ENCODE peak calls at places on chromosomes 4 and X, in ten cellular contexts. M is suprapubic skin, G is astrocyte of the spinal cord, I is choroid plexus epithelial cell, K is tibial artery, Q is transverse colon, D is uterus, L is heart left ventricle, A is breast epithelium, J is lung. R is an unnamed sample.
A peak's percentile ranks its signal among the peaks of the same experiment; 100 is the strongest.

GRCh38 chr4:47239649-47240048 is 208.3 kb downstream of the GABRB1 start:
- DNase-seq in D (no peak), M (no peak), J (no peak), I (no peak), K (no peak), Q (no peak), A (no peak), G (no peak), L (no peak), R (no peak)

GRCh38 chr4:6348408-6348807 is 78.8 kb downstream of the WFS1 start:
- DNase-seq in K (no peak), M (no peak), G (no peak), J (no peak), A (no peak), I (no peak), L (no peak), Q (no peak), D (no peak), R (no peak)

GRCh38 chrX:97672138-97672537 is 788.4 kb downstream of the RPA4 start:
- DNase-seq in L (no peak), K (no peak), D (no peak), M (no peak), J (no peak), Q (peak; percentile 65), A (no peak), I (no peak), G (no peak), R (no peak)

GRCh38 chr4:8305851-8306361 is 36.4 kb downstream of the HTRA3 start:
- DNase-seq in D (peak; percentile 68), A (peak; percentile 51), Q (peak; percentile 8), L (peak; percentile 62), J (no peak), I (peak; percentile 37), K (peak; percentile 62), M (peak; percentile 71), G (no peak), R (no peak)

GRCh38 chr4:15765910-15766703 is 12.0 kb upstream of the CD38 start:
- DNase-seq in G (no peak), Q (peak; percentile 28), M (no peak), L (no peak), I (peak; percentile 22), A (no peak), J (no peak), D (no peak), K (no peak), R (no peak)

GRCh38 chr4:4521069-4521468 is 20.8 kb downstream of the STX18 start:
- DNase-seq in Q (no peak), I (peak; percentile 55), L (no peak), D (no peak), M (no peak), K (no peak), J (no peak), A (no peak), G (peak; percentile 40), R (peak; percentile 11)

GRCh38 chrX:15600071-15600470 is 689 bp downstream of the ACE2 start:
- DNase-seq in J (no peak), M (no peak), I (no peak), L (no peak), A (no peak), D (no peak), K (no peak), Q (no peak), G (no peak), R (no peak)

GRCh38 chrX:39946822-39947221 is 150.9 kb downstream of the BCOR start:
- DNase-seq in G (peak; percentile 79), M (no peak), J (no peak), K (no peak), A (no peak), I (peak; percentile 59), D (no peak), Q (no peak), L (no peak), R (peak; percentile 16)

GRCh38 chr4:110533590-110533910 is 57.6 kb downstream of the ENPEP start:
- DNase-seq in A (no peak), K (no peak), M (no peak), G (no peak), I (peak; percentile 75), Q (no peak), J (no peak), D (no peak), L (no peak), R (no peak)

GRCh38 chr4:44916406-44916805 is 190.1 kb upstream of the GNPDA2 start:
- DNase-seq in Q (no peak), A (no peak), M (no peak), L (no peak), D (no peak), G (peak; percentile 10), J (no peak), I (peak; percentile 26), K (no peak), R (peak; percentile 15)

GRCh38 chr4:111854494-111855087 is 290.7 kb upstream of the FAM241A start:
- DNase-seq in K (no peak), Q (peak; percentile 11), M (no peak), I (peak; percentile 64), J (no peak), L (no peak), D (no peak), A (no peak), G (peak; percentile 44), R (peak; percentile 53)

GRCh38 chr4:99084595-99084994 is 4.0 kb downstream of the ADH5 start:
- DNase-seq in I (no peak), A (no peak), D (no peak), M (no peak), K (no peak), L (no peak), Q (no peak), J (no peak), G (no peak), R (no peak)

GRCh38 chr4:99087887-99088484 is 602 bp downstream of the ADH5 start:
- DNase-seq in J (peak; percentile 68), Q (peak; percentile 69), M (peak; percentile 88), G (peak; percentile 66), D (peak; percentile 74), L (peak; percentile 60), A (peak; percentile 58), K (peak; percentile 92), I (peak; percentile 92), R (peak; percentile 95)

GRCh38 chr4:99088485-99089365 is at the start of gene ADH5:
- DNase-seq in M (peak; percentile 92), J (peak; percentile 91), L (peak; percentile 93), G (peak; percentile 88), D (peak; percentile 92), K (peak; percentile 94), Q (peak; percentile 92), I (peak; percentile 88), A (peak; percentile 87), R (peak; percentile 88)

GRCh38 chr4:99091174-99091573 is 2.6 kb upstream of the ADH5 start:
- DNase-seq in A (no peak), J (no peak), G (peak; percentile 19), K (no peak), I (no peak), L (no peak), Q (no peak), M (no peak), D (no peak), R (no peak)

DNA sequence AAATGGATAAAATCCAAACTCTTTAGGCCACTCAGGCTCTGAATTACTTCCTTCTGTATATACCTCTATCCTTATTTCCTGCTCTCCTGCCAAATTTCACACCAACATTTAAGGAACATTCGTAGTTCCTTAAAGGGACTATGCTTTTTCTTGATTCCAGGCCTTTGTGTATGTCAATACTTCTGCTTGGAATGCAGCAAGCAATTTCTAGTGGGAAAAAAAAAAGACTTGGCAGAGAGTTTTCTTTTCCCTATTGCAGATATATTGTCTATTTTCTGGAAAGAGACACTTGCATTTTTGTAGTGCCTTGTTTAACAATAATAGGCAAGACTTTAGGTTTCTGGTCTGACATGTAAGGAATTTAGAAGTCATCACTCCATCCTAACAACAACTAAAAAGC is 1.9 kb upstream of the ADH5 start:
- DNase-seq in D (no peak), J (no peak), M (no peak), Q (no peak), G (peak; percentile 15), A (no peak), I (peak; percentile 31), L (no peak), K (no peak), R (peak; percentile 61)
- H3K4me3 ChIP-seq in D (no peak overlapping the region), J (no peak overlapping the region), M (peak overlapping the region; percentile 71), Q (peak overlapping the region; percentile 78), G (no peak overlapping the region), A (peak overlapping the region; percentile 82), I (no peak overlapping the region), L (peak overlapping the region; percentile 1), K (peak overlapping the region; percentile 82), R (peak overlapping the region; percentile 99)

GRCh38 chrX:95995600-95995999 is 689.0 kb upstream of the DIAPH2 start:
- DNase-seq in D (no peak), A (no peak), G (no peak), I (no peak), J (no peak), K (no peak), Q (no peak), L (no peak), M (no peak), R (no peak)
- TF ChIP-seq CTCF in D (no peak), A (no peak), G (no peak), I (no peak), J (no peak), K (no peak), Q (no peak), L (no peak), M (no peak), R (no peak)

DNA sequence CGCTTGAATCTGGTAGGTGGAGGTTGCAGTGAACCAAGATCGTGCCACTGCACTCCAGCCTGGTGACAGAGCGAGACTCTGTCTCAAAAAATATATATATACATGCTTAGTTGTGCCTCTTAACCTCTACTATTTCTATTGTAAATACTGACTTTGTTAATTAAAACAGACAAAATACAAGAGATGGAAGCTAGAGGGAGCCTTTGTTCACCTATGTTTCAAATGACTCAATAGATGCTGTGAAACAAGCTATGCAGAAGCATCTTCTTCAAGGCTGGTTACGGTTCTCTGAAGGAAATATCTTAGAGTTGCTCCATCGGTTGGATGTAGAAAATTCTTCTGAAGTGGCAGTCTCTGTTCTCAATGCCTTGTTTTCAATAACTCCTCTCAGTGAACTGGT is 6.2 kb downstream of the NCAPG start:
- DNase-seq in Q (no peak), I (peak; percentile 91), M (no peak), K (no peak), D (no peak), J (no peak), A (no peak), L (no peak), G (peak; percentile 81), R (peak; percentile 87)
- H3K4me3 ChIP-seq in Q (no peak overlapping the region), I (no peak overlapping the region), M (no peak overlapping the region), K (no peak overlapping the region), D (no peak overlapping the region), J (no peak overlapping the region), A (no peak overlapping the region), L (no peak overlapping the region), G (no peak overlapping the region), R (peak overlapping the region; percentile 15)

DNA sequence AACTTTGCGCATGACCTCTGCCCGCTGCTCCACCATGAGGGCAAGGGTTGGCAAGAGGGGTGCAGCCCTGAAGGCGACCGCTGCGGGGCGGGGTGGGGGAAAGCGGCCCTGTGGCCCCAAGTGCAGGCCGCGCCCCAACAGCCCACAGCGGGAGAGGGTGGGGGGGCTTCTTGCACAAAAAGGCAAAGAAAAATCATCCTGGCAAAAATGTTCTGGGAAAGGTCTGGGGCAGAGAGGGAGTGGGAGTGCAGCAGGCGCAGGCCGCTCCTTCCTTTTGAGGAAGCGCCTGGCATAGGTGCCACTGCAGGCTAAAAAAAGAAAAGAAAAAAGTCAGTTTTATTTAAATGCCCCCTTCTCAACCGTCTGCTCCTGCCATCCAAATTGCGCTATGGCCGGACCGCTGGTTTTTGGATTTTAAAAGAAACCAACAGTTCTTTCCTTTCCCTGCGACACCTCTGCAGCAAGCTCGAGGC is 1.4 kb downstream of the ARX start:
- DNase-seq in I (no peak), A (no peak), K (no peak), M (no peak), J (no peak), L (no peak), D (no peak), G (no peak), Q (no peak), R (no peak)
- TF ChIP-seq CTCF in I (no peak), A (no peak), K (no peak), M (no peak), J (no peak), L (no peak), D (no peak), G (no peak), Q (no peak), R (no peak)

R was measured in fibroblast of the aortic adventitia.